ENCODE peak calls at places on chromosomes 5 and 9, in eight cellular contexts. T, L, W, N, K, V, U and S are unnamed samples.

GRCh38 chr5:42089705-42090104 is 164.6 kb downstream of the FBXO4 start:
- DNase-seq in U (no peak), N (no peak), L (no peak), W (no peak), T (no peak), V (no peak), K (no peak), S (no peak)

GRCh38 chr9:7342229-7342628 is 457.3 kb downstream of the DMAC1 start:
- DNase-seq in L (no peak), N (no peak), W (no peak), U (no peak), V (no peak), K (no peak), T (no peak), S (no peak)

GRCh38 chr9:89655990-89656657 is 51.3 kb downstream of the GADD45G start:
- DNase-seq in L (no peak), N (no peak), W (no peak), T (no peak), U (no peak), V (no peak), K (no peak), S (no peak)

GRCh38 chr9:7286101-7286500 is 513.5 kb downstream of the DMAC1 start:
- DNase-seq in V (no peak), U (no peak), W (no peak), N (no peak), T (no peak), K (no peak), L (no peak), S (no peak)

GRCh38 chr5:82119889-82120288 is 148.1 kb downstream of the ATG10 start:
- DNase-seq in W (no peak), K (no peak), T (no peak), N (no peak), V (no peak), U (no peak), L (no peak), S (no peak)

GRCh38 chr5:6941635-6942034 is 228.4 kb downstream of the TENT4A start:
- DNase-seq in W (no peak), T (no peak), N (no peak), V (no peak), K (no peak), U (no peak), L (no peak), S (no peak)

GRCh38 chr9:109477269-109478203 is 20.6 kb downstream of the PTPN3 start:
- DNase-seq in W (no peak), K (no peak), L (peak), V (no peak), U (no peak), T (no peak), N (no peak), S (peak)

GRCh38 chr9:117034862-117035261 is 347.8 kb downstream of the TRIM32 start:
- DNase-seq in K (no peak), W (no peak), N (no peak), U (no peak), T (peak), L (no peak), V (no peak), S (no peak)

GRCh38 chr9:123985869-123986268 is 25.7 kb upstream of the LHX2 start:
- DNase-seq in T (no peak), W (no peak), N (no peak), V (no peak), K (no peak), U (no peak), L (no peak), S (no peak)

GRCh38 chr9:27188426-27188825 is 79.4 kb downstream of the TEK start:
- DNase-seq in T (no peak), L (no peak), N (no peak), K (no peak), W (no peak), V (no peak), U (no peak), S (no peak)

GRCh38 chr5:100855940-100856339 is 47.1 kb downstream of the ST8SIA4 start:
- DNase-seq in W (no peak), U (no peak), T (no peak), L (no peak), N (no peak), K (no peak), V (no peak), S (no peak)

GRCh38 chr9:82532504-82532903 is 530.4 kb downstream of the RASEF start:
- DNase-seq in K (no peak), W (no peak), N (no peak), V (peak), L (no peak), T (peak), U (no peak), S (no peak)

GRCh38 chr9:29211681-29212589 is 1638.7 kb upstream of the C9orf72 start:
- DNase-seq in N (no peak), V (no peak), K (no peak), U (peak), W (no peak), L (peak), T (no peak), S (no peak)

GRCh38 chr5:40738502-40738901 is 17.3 kb downstream of the TTC33 start:
- DNase-seq in W (no peak), T (no peak), V (no peak), U (no peak), L (no peak), N (no peak), K (no peak), S (no peak)

GRCh38 chr9:100700689-100701318 is 122.9 kb downstream of the CAVIN4 start:
- DNase-seq in W (no peak), U (no peak), N (no peak), K (no peak), L (no peak), V (no peak), T (peak), S (no peak)

GRCh38 chr9:89383030-89383720 is 64.9 kb downstream of the SECISBP2 start:
- DNase-seq in V (no peak), L (no peak), U (no peak), W (no peak), T (no peak), K (no peak), N (no peak), S (no peak)

GRCh38 chr9:83307051-83307724 is 231.0 kb downstream of the FRMD3 start:
- DNase-seq in U (no peak), V (no peak), W (no peak), K (no peak), T (no peak), N (no peak), L (no peak), S (no peak)

GRCh38 chr5:141811287-141812155 is 66.7 kb downstream of the PCDH1 start:
- DNase-seq in V (no peak), U (no peak), T (peak), N (no peak), L (no peak), K (no peak), W (no peak), S (no peak)

GRCh38 chr5:164377746-164378145 is 872.3 kb downstream of the MAT2B start:
- DNase-seq in L (no peak), W (no peak), K (no peak), N (no peak), U (peak), V (no peak), T (no peak), S (no peak)

GRCh38 chr5:18102733-18103132 is 468.5 kb downstream of the TAF11L14 start:
- DNase-seq in N (no peak), L (no peak), W (no peak), T (no peak), U (no peak), K (no peak), V (no peak), S (no peak)

GRCh38 chr9:70868661-70869652 is 252.5 kb downstream of the TRPM3 start:
- DNase-seq in K (no peak), V (no peak), T (peak), L (no peak), U (no peak), W (no peak), N (no peak), S (no peak)

GRCh38 chr5:174642816-174643405 is 81.5 kb upstream of the MSX2 start:
- DNase-seq in V (no peak), K (no peak), N (no peak), U (no peak), T (peak), W (no peak), L (no peak), S (no peak)

GRCh38 chr9:23538060-23538387 is 288.0 kb downstream of the ELAVL2 start:
- DNase-seq in L (no peak), U (no peak), K (no peak), W (no peak), N (no peak), V (no peak), T (no peak), S (no peak)

GRCh38 chr9:38039907-38040682 is 28.9 kb downstream of the SHB start:
- DNase-seq in W (no peak), T (no peak), N (no peak), L (no peak), V (no peak), U (no peak), K (no peak), S (no peak)

GRCh38 chr9:94973491-94973941 is 247.0 kb downstream of the AOPEP start:
- DNase-seq in U (peak), V (no peak), K (no peak), N (no peak), W (no peak), L (no peak), T (peak), S (no peak)

GRCh38 chr9:124017929-124018730 is 6.6 kb downstream of the LHX2 start:
- DNase-seq in T (no peak), N (no peak), K (no peak), L (no peak), W (no peak), V (no peak), U (no peak), S (no peak)

GRCh38 chr5:14665110-14665822 is 748 bp downstream of the OTULIN start:
- DNase-seq in K (no peak), W (no peak), N (no peak), U (no peak), L (no peak), V (no peak), T (peak), S (no peak)

GRCh38 chr5:40112875-40113274 is 566.8 kb upstream of the PTGER4 start:
- DNase-seq in K (no peak), W (no peak), N (no peak), V (no peak), L (no peak), T (peak), U (no peak), S (no peak)

GRCh38 chr9:91898451-91899433 is 51.3 kb downstream of the ROR2 start:
- DNase-seq in T (no peak), K (no peak), N (no peak), U (peak), W (no peak), V (peak), L (no peak), S (peak)

GRCh38 chr5:139658928-139659667 is 10.9 kb downstream of the CXXC5 start:
- DNase-seq in N (peak), U (peak), T (peak), L (peak), K (no peak), W (no peak), V (no peak), S (no peak)

GRCh38 chr9:81578606-81579005 is 110.7 kb downstream of the TLE1 start:
- DNase-seq in K (no peak), N (peak), L (no peak), W (peak), V (no peak), T (peak), U (peak), S (no peak)

GRCh38 chr9:18061332-18061731 is 412.6 kb upstream of the ADAMTSL1 start:
- DNase-seq in L (no peak), T (no peak), V (no peak), N (no peak), U (no peak), W (no peak), K (no peak), S (no peak)

GRCh38 chr5:170296036-170296934 is 1.3 kb downstream of the LCP2 start:
- DNase-seq in T (no peak), K (no peak), W (no peak), U (no peak), V (no peak), L (no peak), N (no peak), S (no peak)

GRCh38 chr9:72384710-72385475 is 19.9 kb upstream of the ZFAND5 start:
- DNase-seq in T (no peak), V (no peak), K (no peak), U (peak), W (no peak), N (no peak), L (no peak), S (no peak)

GRCh38 chr9:33884856-33885701 is 68.1 kb downstream of the UBE2R2 start:
- DNase-seq in L (no peak), N (peak), K (peak), W (no peak), U (peak), V (no peak), T (peak), S (peak)

GRCh38 chr9:135255033-135255842 is 167.8 kb downstream of the OLFM1 start:
- DNase-seq in V (no peak), L (peak), W (no peak), T (no peak), U (no peak), N (no peak), K (no peak), S (no peak)

GRCh38 chr5:173498871-173499470 is 117.5 kb downstream of the BOD1 start:
- DNase-seq in L (no peak), W (no peak), T (no peak), N (no peak), U (peak), K (no peak), V (no peak), S (no peak)

GRCh38 chr9:86720893-86721698 is 226.2 kb downstream of the GAS1 start:
- DNase-seq in V (no peak), T (peak), L (peak), U (no peak), W (no peak), K (no peak), N (no peak), S (no peak)

GRCh38 chr5:67355135-67355729 is 158.6 kb upstream of the CD180 start:
- DNase-seq in U (no peak), T (no peak), W (no peak), N (no peak), L (no peak), K (no peak), V (no peak), S (no peak)